ENCODE peak calls at places on chromosomes 7 and 10, in nine cellular contexts. K, W, X, Y, T, G, U, C and A are unnamed samples.
A peak's percentile ranks its signal among the peaks of the same experiment; 100 is the strongest.

GRCh38 chr7:94003446-94004023 is 620 bp downstream of the BET1 start:
- DNase-seq in K (no peak), W (peak; percentile 39), X (peak; percentile 33), Y (no peak), T (no peak), G (peak; percentile 47), U (no peak), C (no peak), A (no peak)

GRCh38 chr7:29299986-29300609 is 105.5 kb downstream of the CHN2 start:
- DNase-seq in K (no peak), W (no peak), X (no peak), Y (no peak), T (no peak), G (no peak), U (no peak), C (no peak), A (no peak)

GRCh38 chr10:53379951-53380350 is 607.4 kb upstream of the MBL2 start:
- DNase-seq in K (no peak), W (no peak), X (no peak), Y (no peak), T (no peak), G (no peak), U (no peak), C (no peak), A (no peak)

GRCh38 chr7:92834661-92835139 is 1.7 kb downstream of the CDK6 start:
- DNase-seq in K (no peak), W (no peak), X (peak; percentile 18), Y (no peak), T (peak; percentile 56), G (peak; percentile 26), U (no peak), C (no peak), A (no peak)

GRCh38 chr10:58473966-58474365 is 38.7 kb upstream of the BICC1 start:
- DNase-seq in K (no peak), W (no peak), X (peak; percentile 57), Y (no peak), T (no peak), G (no peak), U (no peak), C (no peak), A (no peak)

GRCh38 chr10:11716704-11717103 is 25.5 kb upstream of the ECHDC3 start:
- DNase-seq in K (no peak), W (no peak), X (no peak), Y (no peak), T (no peak), G (peak; percentile 5), U (no peak), C (no peak), A (peak; percentile 21)

GRCh38 chr10:86152911-86153310 is 213.7 kb downstream of the GRID1 start:
- DNase-seq in K (no peak), W (no peak), X (no peak), Y (no peak), T (no peak), G (no peak), U (no peak), C (no peak), A (no peak)

GRCh38 chr10:28906011-28906411 is 228.7 kb downstream of the BAMBI start:
- DNase-seq in K (no peak), W (no peak), X (peak; percentile 12), Y (no peak), T (no peak), G (no peak), U (no peak), C (no peak), A (no peak)

GRCh38 chr7:128347573-128348147 is 4.0 kb upstream of the RBM28 start:
- DNase-seq in K (no peak), W (no peak), X (peak; percentile 34), Y (no peak), T (peak; percentile 43), G (peak; percentile 74), U (no peak), C (no peak), A (peak; percentile 65)

GRCh38 chr10:7432884-7433726 is 22.3 kb upstream of the SFMBT2 start:
- DNase-seq in K (no peak), W (no peak), X (no peak), Y (no peak), T (no peak), G (no peak), U (no peak), C (no peak), A (no peak)

GRCh38 chr10:125991009-125991788 is 94.8 kb downstream of the FANK1 start:
- DNase-seq in K (no peak), W (no peak), X (no peak), Y (no peak), T (no peak), G (no peak), U (no peak), C (peak; percentile 13), A (no peak)

GRCh38 chr10:112792487-112793196 is 157.4 kb upstream of the TCF7L2 start:
- DNase-seq in K (no peak), W (no peak), X (peak; percentile 72), Y (no peak), T (no peak), G (peak; percentile 3), U (no peak), C (peak; percentile 79), A (no peak)

GRCh38 chr7:85025312-85025756 is 161.5 kb downstream of the SEMA3D start:
- DNase-seq in K (no peak), W (no peak), X (peak; percentile 36), Y (no peak), T (no peak), G (peak; percentile 34), U (no peak), C (no peak), A (no peak)

GRCh38 chr10:98256692-98257091 is 11.3 kb downstream of the LOXL4 start:
- DNase-seq in K (no peak), W (no peak), X (no peak), Y (no peak), T (no peak), G (no peak), U (no peak), C (no peak), A (no peak)

GRCh38 chr10:6059506-6059905 is 2.7 kb downstream of the IL2RA start:
- DNase-seq in K (no peak), W (no peak), X (no peak), Y (no peak), T (no peak), G (no peak), U (no peak), C (no peak), A (no peak)